ENCODE peak calls at places on chromosomes 2 and 18, in nine cellular contexts. W is hepatocyte, E is fibroblast of pulmonary artery, L is cardiac fibroblast, D is endodermal cell, M is lower lobe of right lung, U is tibial artery, N is fibroblast of the aortic adventitia, H is tibial nerve. I is an unnamed sample.

GRCh38 chr2:160932960-160933359 is 227.3 kb upstream of the TANK start:
- DNase-seq in W (peak), E (peak), L (peak), D (no peak), M (no peak), U (no peak), N (peak), H (no peak), I (no peak)

GRCh38 chr2:85998071-85998991 is 107.4 kb downstream of the POLR1A start:
- DNase-seq in W (peak), E (peak), L (peak), D (peak), M (no peak), U (peak), N (peak), H (peak), I (no peak)

GRCh38 chr2:17636989-17637906 is 96.8 kb downstream of the VSNL1 start:
- DNase-seq in W (no peak), E (no peak), L (no peak), D (no peak), M (no peak), U (no peak), N (no peak), H (no peak), I (no peak)

GRCh38 chr2:240994161-240994896 is 4.1 kb upstream of the SNED1 start:
- DNase-seq in W (no peak), E (no peak), L (no peak), D (peak), M (peak), U (peak), N (no peak), H (no peak), I (no peak)

GRCh38 chr2:1600191-1601063 is 143.9 kb downstream of the PXDN start:
- DNase-seq in W (no peak), E (no peak), L (no peak), D (peak), M (no peak), U (no peak), N (no peak), H (peak), I (no peak)

GRCh38 chr2:150080115-150080514 is 407.4 kb downstream of the RND3 start:
- DNase-seq in W (no peak), E (peak), L (peak), D (no peak), M (no peak), U (no peak), N (peak), H (no peak), I (no peak)

GRCh38 chr2:235689427-235689853 is 195.6 kb downstream of the AGAP1 start:
- DNase-seq in W (no peak), E (no peak), L (no peak), D (no peak), M (no peak), U (no peak), N (no peak), H (no peak), I (no peak)

GRCh38 chr18:26405190-26405781 is 143.1 kb downstream of the KCTD1 start:
- DNase-seq in W (peak), E (peak), L (peak), D (peak), M (no peak), U (no peak), N (peak), H (no peak), I (peak)

GRCh38 chr18:49072524-49072934 is 121.8 kb upstream of the SMAD7 start:
- DNase-seq in W (peak), E (peak), L (peak), D (no peak), M (no peak), U (no peak), N (peak), H (no peak), I (no peak)

GRCh38 chr2:165435611-165436010 is 33.9 kb upstream of the CSRNP3 start:
- DNase-seq in W (no peak), E (no peak), L (no peak), D (peak), M (no peak), U (no peak), N (no peak), H (no peak), I (no peak)

GRCh38 chr2:195434346-195434745 is 222.7 kb upstream of the SLC39A10 start:
- DNase-seq in W (no peak), E (no peak), L (no peak), D (no peak), M (no peak), U (no peak), N (no peak), H (no peak), I (no peak)
- H3K4me3 ChIP-seq in W (no peak), E (no peak), L (no peak), D (no peak), M (no peak), U (no peak), N (no peak), H (no peak), I (no peak)

GRCh38 chr18:40866013-40866644 is 1088.9 kb upstream of the PIK3C3 start:
- DNase-seq in W (peak), E (no peak), L (peak), D (no peak), M (no peak), U (no peak), N (no peak), H (no peak), I (peak)
- TF ChIP-seq CTCF in W (no peak), E (no peak), L (no peak), D (no peak), M (no peak), U (no peak), N (no peak), H (no peak), I (no peak)

DNA sequence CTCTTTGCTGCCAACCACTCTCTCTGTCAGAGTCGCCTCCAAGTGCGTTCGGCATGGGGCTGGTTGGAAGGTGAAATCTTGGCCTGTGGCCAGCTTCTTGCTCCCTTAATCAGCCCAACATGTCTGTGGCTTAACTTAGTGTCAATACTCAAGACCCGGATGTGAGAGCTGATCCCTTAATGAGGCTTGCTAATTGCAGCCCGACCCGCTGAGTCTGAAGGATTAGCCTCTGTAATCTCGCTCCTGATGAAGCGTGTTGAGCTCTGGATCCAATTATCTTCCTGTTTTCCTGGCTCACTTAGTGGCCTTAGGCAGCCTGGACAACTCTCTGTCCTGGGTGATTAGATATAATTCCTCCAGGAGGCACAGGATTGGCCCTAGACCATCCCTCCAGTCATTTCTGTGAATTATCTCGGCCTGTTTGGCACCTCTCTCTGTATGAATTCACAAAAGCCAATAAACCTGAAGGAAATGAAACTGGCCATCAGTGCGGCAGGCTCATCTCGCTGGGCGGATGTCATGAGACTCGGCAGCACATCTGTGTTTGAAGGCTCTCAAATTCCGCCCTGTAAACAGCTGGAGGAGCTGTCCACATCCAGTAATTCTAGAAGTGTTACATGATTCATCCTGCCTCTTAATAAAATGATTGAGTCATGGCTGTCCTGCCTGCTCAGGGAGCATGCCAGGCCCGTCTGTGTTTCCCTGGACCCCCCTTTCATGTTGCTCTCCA is 38.5 kb downstream of the ACOXL start:
- DNase-seq in W (peak), E (peak), L (peak), D (peak), M (no peak), U (peak), N (peak), H (peak), I (no peak)
- H3K4me3 ChIP-seq in W (no peak), E (no peak), L (peak), D (no peak), M (peak), U (no peak), N (no peak), H (peak), I (no peak)

DNA sequence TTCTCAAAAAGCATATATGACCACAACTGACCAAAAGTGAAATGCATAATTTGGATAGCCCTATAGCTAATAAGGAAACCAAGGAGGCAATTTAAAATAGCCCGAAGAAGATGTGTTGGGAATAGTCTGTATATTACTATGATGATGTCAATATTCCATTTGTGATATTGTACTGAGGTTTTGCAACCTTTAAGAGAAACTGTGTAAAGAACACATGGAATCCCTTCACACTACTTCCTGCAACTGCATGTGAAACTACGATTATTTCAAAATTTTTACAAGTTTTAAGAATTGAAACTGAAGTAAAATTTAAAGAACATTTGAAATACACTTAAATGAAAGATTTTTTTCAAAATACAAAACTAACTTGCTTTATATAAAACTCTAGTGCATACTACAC is 504.3 kb upstream of the ID2 start:
- DNase-seq in W (no peak), E (no peak), L (no peak), D (no peak), M (no peak), U (no peak), N (no peak), H (no peak), I (no peak)
- TF ChIP-seq CTCF in W (no peak), E (no peak), L (no peak), D (no peak), M (no peak), U (no peak), N (no peak), H (no peak), I (no peak)

GRCh38 chr18:6731197-6731596 is 1.7 kb downstream of the ARHGAP28 start:
- DNase-seq in W (peak), E (peak), L (peak), D (no peak), M (no peak), U (no peak), N (peak), H (no peak), I (no peak)
- H3K4me3 ChIP-seq in W (peak), E (no peak), L (no peak), D (peak), M (peak), U (no peak), N (no peak), H (no peak), I (no peak)